ENCODE peak calls at places on chromosome 6, in five cellular contexts. V is cardiac fibroblast, Y is fibroblast of lung, M is left lung, L is fibroblast of villous mesenchyme. A is an unnamed sample.

GRCh38 chr6:149111556-149112115 is 205.9 kb upstream of the TAB2 start:
- DNase-seq in V (no peak), Y (no peak), M (no peak), L (no peak), A (no peak)

GRCh38 chr6:53930330-53930729 is 135.5 kb downstream of the LRRC1 start:
- DNase-seq in V (no peak), Y (no peak), M (no peak), L (no peak), A (no peak)

GRCh38 chr6:160306284-160306683 is 41.9 kb upstream of the SLC22A3 start:
- DNase-seq in V (no peak), Y (no peak), M (no peak), L (no peak), A (no peak)

GRCh38 chr6:109794201-109794926 is 103.3 kb downstream of the FIG4 start:
- DNase-seq in V (peak), Y (peak), M (no peak), L (peak), A (peak)

GRCh38 chr6:54856137-54856536 is 9.6 kb downstream of the FAM83B start:
- DNase-seq in V (no peak), Y (no peak), M (no peak), L (no peak), A (no peak)

GRCh38 chr6:161355731-161356130 is 81.9 kb upstream of the AGPAT4 start:
- DNase-seq in V (no peak), Y (no peak), M (no peak), L (no peak), A (no peak)

GRCh38 chr6:15770347-15771143 is 107.7 kb upstream of the DTNBP1 start:
- DNase-seq in V (peak), Y (peak), M (no peak), L (peak), A (peak)

GRCh38 chr6:71351190-71351589 is 62.6 kb downstream of the OGFRL1 start:
- DNase-seq in V (no peak), Y (peak), M (no peak), L (peak), A (peak)

GRCh38 chr6:116011520-116011919 is 49.2 kb downstream of the FRK start:
- DNase-seq in V (no peak), Y (no peak), M (no peak), L (no peak), A (no peak)

GRCh38 chr6:25315194-25315593 is 36.0 kb downstream of the CARMIL1 start:
- DNase-seq in V (no peak), Y (no peak), M (no peak), L (no peak), A (no peak)

GRCh38 chr6:36701401-36701991 is 3.9 kb downstream of the RAB44 start:
- DNase-seq in V (no peak), Y (no peak), M (no peak), L (no peak), A (peak)

GRCh38 chr6:147774856-147775255 is 266.4 kb downstream of the SAMD5 start:
- DNase-seq in V (no peak), Y (no peak), M (no peak), L (no peak), A (no peak)
- TF ChIP-seq CTCF in V (peak), Y (peak), M (no peak), L (peak), A (no peak)

GRCh38 chr6:98944168-98944567 is 3.6 kb downstream of the FBXL4 start:
- DNase-seq in V (no peak), Y (no peak), M (no peak), L (no peak), A (no peak)

GRCh38 chr6:98941319-98941718 is 6.4 kb downstream of the FBXL4 start:
- DNase-seq in V (no peak), Y (no peak), M (no peak), L (peak), A (no peak)

GRCh38 chr6:98945311-98946005 is 2.3 kb downstream of the FBXL4 start:
- DNase-seq in V (no peak), Y (no peak), M (no peak), L (no peak), A (no peak)

GRCh38 chr6:98944598-98945011 is 3.1 kb downstream of the FBXL4 start:
- DNase-seq in V (peak), Y (peak), M (no peak), L (peak), A (peak)

GRCh38 chr6:98942263-98942803 is 5.4 kb downstream of the FBXL4 start:
- DNase-seq in V (no peak), Y (no peak), M (no peak), L (no peak), A (no peak)
- TF ChIP-seq CTCF in V (no peak), Y (no peak), M (no peak), L (peak), A (no peak)

GRCh38 chr6:28134015-28134414 is 7.7 kb upstream of the ZKSCAN8 start:
- DNase-seq in V (peak), Y (peak), M (no peak), L (peak), A (peak)
- TF ChIP-seq CTCF in V (peak), Y (peak), M (no peak), L (peak), A (peak)

DNA sequence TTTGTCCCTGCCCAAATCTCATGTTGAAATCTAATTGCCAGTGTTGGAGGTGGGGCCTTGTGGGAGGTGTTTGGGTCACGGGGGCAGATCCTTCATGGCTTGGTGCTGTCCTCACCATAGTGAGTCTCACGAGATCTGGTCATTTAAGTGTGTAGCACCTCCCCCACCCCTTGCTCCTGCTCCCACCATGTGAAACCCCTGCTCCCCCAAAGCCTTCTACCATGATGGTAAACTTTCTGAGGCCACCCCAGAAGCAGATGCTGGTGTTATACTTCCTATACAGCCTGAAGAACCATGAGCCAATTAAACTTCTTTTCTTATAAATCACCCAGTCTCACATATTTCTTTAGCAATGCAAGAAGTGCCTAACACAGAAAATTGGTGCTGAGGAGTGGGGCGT is 19.9 kb upstream of the THBS2 start:
- DNase-seq in V (no peak), Y (no peak), M (no peak), L (no peak), A (no peak)
- TF ChIP-seq CTCF in V (no peak), Y (no peak), M (no peak), L (no peak), A (no peak)

GRCh38 chr6:31665501-31666336 is at the start of gene CSNK2B:
- DNase-seq in V (peak), Y (peak), M (peak), L (peak), A (peak)
- TF ChIP-seq CTCF in V (no peak), Y (peak), M (peak), L (no peak), A (no peak)

GRCh38 chr6:106089981-106090380 is 3.8 kb downstream of the PRDM1 start:
- DNase-seq in V (peak), Y (peak), M (no peak), L (peak), A (peak)
- TF ChIP-seq CTCF in V (no peak), Y (peak), M (no peak), L (no peak), A (peak)

DNA sequence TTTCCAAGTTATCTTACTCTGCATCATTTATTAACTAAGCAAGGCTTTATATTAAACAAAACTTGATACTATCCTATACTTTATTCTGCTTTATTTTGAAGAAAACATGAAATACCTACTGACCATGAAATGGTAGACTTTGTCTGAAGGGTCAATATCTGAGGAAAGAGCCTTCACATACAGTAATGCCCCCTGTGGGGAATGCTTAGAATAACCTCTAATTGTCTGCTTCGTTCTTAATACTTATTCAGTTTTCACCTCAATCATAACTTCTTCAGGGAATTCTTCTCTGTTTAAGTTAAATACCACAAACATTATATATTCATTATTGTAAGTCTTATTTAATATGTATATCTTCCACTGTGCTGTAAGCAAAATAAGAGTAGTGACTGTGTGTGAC is 498.9 kb upstream of the MANEA start:
- DNase-seq in V (no peak), Y (no peak), M (no peak), L (no peak), A (no peak)
- TF ChIP-seq CTCF in V (no peak), Y (no peak), M (no peak), L (no peak), A (no peak)

DNA sequence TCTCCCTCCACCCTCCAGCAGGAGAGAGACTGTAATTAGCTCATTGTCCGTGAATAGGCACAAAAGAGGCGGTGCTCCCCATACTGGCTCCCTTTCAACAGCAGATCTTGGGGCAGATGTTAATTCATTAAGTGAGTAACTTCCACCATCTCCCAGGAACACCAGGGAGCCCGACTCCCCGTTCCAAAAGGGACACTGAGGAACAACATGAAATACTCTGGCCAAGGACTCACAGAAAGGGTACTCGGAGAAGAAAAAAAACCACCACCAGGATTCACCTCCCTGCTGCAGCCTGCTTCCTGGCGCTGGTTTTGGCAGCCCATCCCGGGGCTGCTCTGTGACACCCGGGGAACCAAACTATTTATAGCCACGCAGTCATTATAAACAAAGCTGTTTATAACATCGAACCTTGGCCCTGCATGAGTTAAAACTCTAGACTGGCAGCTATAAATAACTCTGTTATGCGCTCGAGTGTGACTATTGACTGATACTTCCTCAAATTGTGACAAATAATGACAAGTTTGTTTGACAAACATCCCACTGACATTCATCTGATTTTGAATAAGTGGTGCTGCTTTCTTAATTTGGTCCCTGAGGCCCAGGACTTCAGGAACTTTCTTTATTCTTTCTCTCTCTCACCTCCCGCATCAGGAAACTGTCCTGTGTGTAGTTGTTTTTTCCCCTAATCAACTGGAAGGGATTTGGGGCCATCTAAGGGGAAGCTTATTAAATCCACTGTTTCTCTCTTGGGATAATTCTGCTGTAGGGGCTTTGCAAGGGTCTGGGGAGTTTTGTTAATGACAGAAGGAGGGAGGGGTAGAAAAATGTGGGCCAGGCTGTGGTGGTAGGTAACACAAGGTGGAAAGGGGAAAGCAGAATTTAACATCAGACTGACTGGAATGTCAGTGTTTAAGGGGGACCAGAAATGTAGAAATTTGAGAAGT is 521.6 kb downstream of the CD83 start:
- DNase-seq in V (peak), Y (peak), M (no peak), L (peak), A (peak)
- TF ChIP-seq CTCF in V (no peak), Y (no peak), M (no peak), L (no peak), A (no peak)

GRCh38 chr6:137871299-137871698 is 4.2 kb downstream of the TNFAIP3 start:
- DNase-seq in V (no peak), Y (no peak), M (no peak), L (no peak), A (no peak)
- TF ChIP-seq CTCF in V (no peak), Y (no peak), M (no peak), L (no peak), A (no peak)